ENCODE peak calls at places on chromosomes 11 and 22, in six cellular contexts. U is GM19239, W is renal cortical epithelial cell, Z is H7, H is T-helper 9 cell, I is kidney tubule cell. R is an unnamed sample.

GRCh38 chr22:22520020-22520656 is at the start of gene ZNF280A:
- DNase-seq in U (no peak), W (no peak), Z (peak), H (no peak), I (no peak), R (no peak)

GRCh38 chr22:35315141-35315854 is 15.6 kb downstream of the TOM1 start:
- DNase-seq in U (no peak), W (no peak), Z (no peak), H (no peak), I (no peak), R (no peak)

GRCh38 chr22:23238707-23239106 is 58.4 kb downstream of the BCR start:
- DNase-seq in U (no peak), W (no peak), Z (no peak), H (no peak), I (no peak), R (no peak)

GRCh38 chr22:28497188-28497587 is 182.5 kb downstream of the TTC28 start:
- DNase-seq in U (no peak), W (peak), Z (no peak), H (no peak), I (peak), R (peak)

GRCh38 chr11:60785806-60786361 is 751 bp downstream of the MS4A10 start:
- DNase-seq in U (no peak), W (peak), Z (no peak), H (no peak), I (peak), R (no peak)

GRCh38 chr11:12884751-12885318 is 124.3 kb upstream of the RASSF10 start:
- DNase-seq in U (no peak), W (no peak), Z (no peak), H (no peak), I (no peak), R (no peak)

GRCh38 chr11:23353611-23354010 is 493.3 kb upstream of the CCDC179 start:
- DNase-seq in U (no peak), W (no peak), Z (no peak), H (no peak), I (no peak), R (no peak)

GRCh38 chr11:102576350-102576749 is 45.8 kb upstream of the MMP7 start:
- DNase-seq in U (no peak), W (no peak), Z (no peak), H (no peak), I (no peak), R (no peak)

GRCh38 chr11:128786507-128786906 is 80.6 kb downstream of the KCNJ1 start:
- DNase-seq in U (no peak), W (no peak), Z (no peak), H (no peak), I (no peak), R (no peak)

GRCh38 chr11:97751952-97752351 is 1268.8 kb upstream of the CNTN5 start:
- DNase-seq in U (no peak), W (no peak), Z (no peak), H (no peak), I (no peak), R (no peak)

GRCh38 chr11:2569321-2569721 is 124.5 kb downstream of the KCNQ1 start:
- DNase-seq in U (no peak), W (no peak), Z (no peak), H (no peak), I (no peak), R (no peak)

GRCh38 chr11:2827256-2827655 is 58.3 kb downstream of the CDKN1C start:
- DNase-seq in U (no peak), W (no peak), Z (no peak), H (no peak), I (no peak), R (no peak)

GRCh38 chr11:115284766-115285165 is 219.4 kb downstream of the CADM1 start:
- DNase-seq in U (no peak), W (peak), Z (no peak), H (no peak), I (peak), R (no peak)

GRCh38 chr22:47605441-47605840 is 843.0 kb downstream of the TBC1D22A start:
- DNase-seq in U (no peak), W (no peak), Z (peak), H (no peak), I (no peak), R (no peak)

R was measured in PC-3.